ENCODE peak calls at places on chromosome 16, in nine cellular contexts. J, O, T, H, I, M, X, C and K are unnamed samples. For H3K4me1, the result is how much of the 10 kb centered on the place peaks cover.

GRCh38 chr16:89581045-89581695 is 5.6 kb downstream of the CPNE7 start:
- DNase-seq in X (no peak), O (no peak), I (peak), H (peak), C (no peak), T (no peak), M (peak), J (peak), K (no peak)

GRCh38 chr16:4011940-4012629 is 104.2 kb downstream of the ADCY9 start:
- DNase-seq in T (no peak), I (no peak), H (no peak), O (no peak), C (no peak), M (no peak), J (no peak), X (no peak), K (no peak)

GRCh38 chr16:64410306-64410705 is 711.6 kb downstream of the CDH11 start:
- DNase-seq in X (no peak), T (no peak), O (no peak), M (no peak), I (no peak), H (no peak), J (no peak), C (no peak), K (no peak)

GRCh38 chr16:30912794-30913412 is 10.5 kb upstream of the FBXL19 start:
- DNase-seq in J (no peak), T (no peak), O (no peak), X (no peak), M (no peak), H (no peak), C (no peak), I (no peak), K (no peak)

GRCh38 chr16:51426276-51426675 is 275.2 kb upstream of the SALL1 start:
- DNase-seq in X (no peak), H (no peak), M (no peak), I (peak), C (no peak), O (no peak), J (no peak), T (no peak), K (no peak)

GRCh38 chr16:11689031-11689840 is 21.0 kb downstream of the SNN start:
- DNase-seq in C (no peak), O (no peak), I (no peak), M (no peak), H (no peak), J (no peak), X (no peak), T (no peak), K (no peak)

GRCh38 chr16:56743840-56744239 is 13.9 kb downstream of the NUP93 start:
- DNase-seq in I (peak), J (no peak), T (no peak), M (peak), H (peak), X (peak), O (peak), C (no peak), K (no peak)

GRCh38 chr16:55643161-55643970 is 12.4 kb upstream of the SLC6A2 start:
- DNase-seq in O (peak), X (peak), M (peak), C (no peak), T (no peak), H (no peak), J (no peak), I (no peak), K (no peak)

GRCh38 chr16:30430428-30430970 is 669 bp upstream of the DCTPP1 start:
- DNase-seq in M (no peak), C (no peak), H (no peak), I (no peak), O (no peak), J (peak), X (no peak), T (no peak), K (no peak)

GRCh38 chr16:3695610-3696369 is 21.5 kb downstream of the TRAP1 start:
- DNase-seq in M (no peak), X (no peak), J (no peak), O (no peak), T (no peak), I (no peak), C (no peak), H (no peak), K (no peak)

GRCh38 chr16:15509593-15510520 is 75.5 kb downstream of the BMERB1 start:
- DNase-seq in T (no peak), X (no peak), J (no peak), O (no peak), M (no peak), H (no peak), I (peak), C (no peak), K (peak)

GRCh38 chr16:55534773-55535172 is 25.9 kb downstream of the LPCAT2 start:
- DNase-seq in H (no peak), T (no peak), C (no peak), I (no peak), X (no peak), J (no peak), O (no peak), M (no peak), K (no peak)

GRCh38 chr16:27475561-27475960 is 73.6 kb downstream of the IL21R start:
- DNase-seq in C (no peak), O (no peak), M (peak), I (no peak), T (no peak), X (no peak), J (no peak), H (peak), K (no peak)

GRCh38 chr16:72938426-72939164 is 109.3 kb downstream of the ZFHX3 start:
- DNase-seq in C (peak), X (peak), I (no peak), H (no peak), T (peak), O (no peak), M (peak), J (peak), K (no peak)

GRCh38 chr16:67544329-67544841 is 15.8 kb downstream of the RIPOR1 start:
- DNase-seq in C (no peak), I (no peak), H (no peak), J (no peak), X (no peak), M (no peak), O (no peak), T (no peak), K (no peak)

GRCh38 chr16:84467256-84467655 is 37.2 kb downstream of the MEAK7 start:
- DNase-seq in J (no peak), X (no peak), T (no peak), O (no peak), H (peak), C (no peak), I (no peak), M (no peak), K (no peak)

GRCh38 chr16:77359065-77359502 is 75.8 kb downstream of the ADAMTS18 start:
- DNase-seq in C (no peak), I (no peak), J (peak), H (no peak), T (no peak), O (no peak), M (no peak), X (no peak), K (no peak)

GRCh38 chr16:56192971-56193936 is 2.0 kb downstream of the GNAO1 start:
- DNase-seq in H (no peak), T (no peak), I (peak), M (no peak), O (peak), X (no peak), J (no peak), C (no peak), K (no peak)

DNA sequence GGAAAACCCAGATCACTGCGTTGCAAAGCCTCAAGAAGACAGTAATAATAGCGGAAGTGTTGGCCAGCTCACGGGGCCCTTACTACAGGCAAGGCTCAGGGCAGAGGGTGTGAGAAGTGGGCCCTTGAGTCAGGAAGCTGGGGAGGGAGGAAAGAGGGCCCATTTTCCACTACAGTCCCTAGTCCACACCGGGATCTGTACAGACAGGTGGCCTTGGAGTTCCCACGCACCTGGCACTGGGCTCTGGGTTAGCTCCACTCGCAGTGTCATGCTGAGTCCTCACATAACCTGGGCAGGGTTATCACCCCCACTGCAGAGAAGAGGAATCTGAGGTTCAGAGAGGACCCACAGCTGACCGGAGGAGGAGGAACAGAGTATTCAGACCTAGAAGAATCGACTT is 16.8 kb upstream of the MTSS2 start:
- DNase-seq in I (no peak), M (peak), J (no peak), H (no peak), C (no peak), O (no peak), X (no peak), T (no peak), K (no peak)
- H3K27ac ChIP-seq in I (no peak), M (peak), J (peak), H (no peak), C (peak), O (peak), X (no peak), T (peak), K (no peak)

DNA sequence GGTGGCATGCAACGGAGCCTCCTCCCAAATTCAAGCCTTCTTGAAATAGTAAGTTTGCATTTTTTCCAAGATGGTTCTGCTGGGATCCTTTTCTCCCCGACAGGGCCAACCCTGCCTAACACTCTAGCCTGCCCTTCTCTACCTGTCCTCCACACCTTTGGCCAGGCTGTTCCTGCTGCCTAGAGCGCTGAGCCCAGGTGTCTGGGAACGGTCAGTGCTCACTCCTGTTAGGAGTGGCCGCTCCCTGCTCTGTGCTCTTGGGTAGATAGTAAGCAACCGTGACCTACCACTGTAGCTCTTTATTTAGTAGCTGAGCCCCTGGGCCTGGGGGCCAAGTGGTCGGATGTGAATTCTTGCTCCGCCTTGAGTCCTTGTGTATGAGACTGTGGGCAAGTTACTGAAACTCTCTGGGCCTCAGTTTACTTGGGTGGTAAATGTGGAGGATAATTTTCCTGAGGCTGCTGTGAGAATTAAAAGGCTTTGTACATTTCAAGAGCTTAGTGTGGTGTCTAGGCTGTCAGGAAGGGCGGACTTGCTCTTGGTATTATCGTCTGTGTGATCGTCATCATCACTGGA is 44.0 kb upstream of the GSE1 start:
- DNase-seq in O (no peak), J (no peak), X (peak), I (no peak), C (no peak), H (no peak), M (no peak), T (no peak), K (no peak)
- H3K4me1 ChIP-seq in O (half or more), J (under half), X (half or more), I (under half), C (under half), H (under half), M (under half), T (under half), K (half or more)

GRCh38 chr16:81918927-81919326 is 92.3 kb downstream of the SDR42E1 start:
- DNase-seq in C (no peak), H (no peak), O (no peak), M (no peak), T (no peak), I (no peak), X (no peak), J (no peak), K (no peak)

GRCh38 chr16:81920498-81920897 is 90.8 kb downstream of the SDR42E1 start:
- DNase-seq in T (no peak), X (no peak), I (no peak), H (no peak), C (no peak), J (no peak), M (no peak), O (no peak), K (no peak)

GRCh38 chr16:81913222-81913621 is 98.0 kb downstream of the SDR42E1 start:
- DNase-seq in T (no peak), J (no peak), O (no peak), X (no peak), H (no peak), M (no peak), C (no peak), I (no peak), K (no peak)

GRCh38 chr16:81921415-81921814 is 89.9 kb downstream of the SDR42E1 start:
- DNase-seq in J (no peak), H (peak), T (no peak), X (no peak), I (no peak), O (no peak), C (no peak), M (no peak), K (no peak)

GRCh38 chr16:81917375-81917774 is 93.9 kb downstream of the SDR42E1 start:
- DNase-seq in T (no peak), C (no peak), X (no peak), O (no peak), M (no peak), J (no peak), I (no peak), H (no peak), K (no peak)
- H3K27ac ChIP-seq in T (no peak), C (no peak), X (no peak), O (no peak), M (no peak), J (no peak), I (no peak), H (no peak), K (no peak)

GRCh38 chr16:88378836-88379693 is 3.7 kb upstream of the ZNF469 start:
- DNase-seq in T (no peak), M (no peak), H (no peak), C (no peak), O (no peak), J (no peak), I (no peak), X (no peak), K (no peak)
- H3K4me1 ChIP-seq in T (under half), M (under half), H (under half), C (under half), O (under half), J (under half), I (under half), X (under half), K (under half)

GRCh38 chr16:48682971-48683370 is 73.0 kb upstream of the N4BP1 start:
- DNase-seq in M (no peak), C (no peak), X (no peak), T (no peak), I (no peak), J (no peak), H (no peak), O (no peak), K (no peak)

GRCh38 chr16:48684148-48684547 is 74.2 kb upstream of the N4BP1 start:
- DNase-seq in I (no peak), X (no peak), M (no peak), H (no peak), J (no peak), O (no peak), C (no peak), T (no peak), K (no peak)

GRCh38 chr16:48687421-48688038 is 77.5 kb upstream of the N4BP1 start:
- DNase-seq in M (peak), J (peak), O (peak), X (peak), H (peak), I (peak), C (peak), T (peak), K (no peak)
- H3K27ac ChIP-seq in M (no peak), J (no peak), O (no peak), X (no peak), H (no peak), I (no peak), C (no peak), T (no peak), K (no peak)

DNA sequence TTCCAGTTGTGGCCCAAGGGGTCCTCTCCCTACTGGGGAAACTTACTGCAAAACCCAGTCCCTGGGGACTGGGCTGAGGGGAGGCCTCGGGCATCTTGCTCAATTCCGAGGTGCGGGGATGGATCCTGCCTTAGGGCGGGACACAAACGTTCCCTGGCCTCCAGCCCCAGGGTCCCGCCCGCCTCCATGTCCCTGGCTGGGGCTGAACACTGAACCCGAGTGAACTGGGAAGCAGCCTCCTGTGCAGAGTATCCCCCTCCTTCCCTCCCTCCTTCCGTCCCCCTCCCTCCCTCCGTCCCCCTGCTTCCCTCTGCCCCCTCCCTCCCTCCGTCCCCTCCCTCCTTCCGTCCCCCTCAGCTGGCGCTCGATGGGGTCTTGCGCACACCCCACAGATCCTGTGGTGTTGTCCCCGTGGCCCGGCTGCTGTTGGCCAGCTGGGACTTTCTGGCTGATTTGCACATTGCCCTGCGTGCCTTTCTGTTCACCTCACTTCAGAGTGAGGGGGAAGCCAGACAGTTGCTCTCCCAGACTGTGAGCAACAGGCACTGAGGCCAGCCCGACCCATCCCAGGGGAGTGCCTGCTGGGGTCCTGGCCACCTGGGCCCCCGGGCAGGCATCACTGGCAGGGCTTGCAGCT is 5.5 kb downstream of the TRAF7 start:
- DNase-seq in C (peak), T (no peak), I (no peak), H (no peak), M (no peak), O (no peak), X (no peak), J (no peak), K (no peak)
- H3K4me1 ChIP-seq in C (under half), T (under half), I (under half), H (under half), M (under half), O (under half), X (half or more), J (under half), K (under half)